ENCODE peak calls at places on chromosomes 6 and 20, in nine cellular contexts. H is keratinocyte; X is HT1080; V is memory B cell; K is KBM-7; C is AG04450; M is astrocyte of the spinal cord; I is NCI-H2081; L is activated naive CD8-positive, alpha-beta T cell treated with anti-CD3 and anti-CD28 coated beads for 36 hours. Q is an unnamed sample.

GRCh38 chr20:641516-641913 is 11.5 kb downstream of the SRXN1 start:
- DNase-seq in H (no peak), X (no peak), V (no peak), K (no peak), C (no peak), M (no peak), I (no peak), L (no peak), Q (no peak)

GRCh38 chr6:32149577-32149845 is 2.2 kb downstream of the PRRT1 start:
- DNase-seq in H (no peak), X (no peak), V (no peak), K (no peak), C (no peak), M (no peak), I (no peak), L (no peak), Q (no peak)

GRCh38 chr6:4895971-4896370 is 107.9 kb downstream of the RPP40 start:
- DNase-seq in H (no peak), X (no peak), V (no peak), K (no peak), C (no peak), M (no peak), I (no peak), L (no peak), Q (no peak)

GRCh38 chr20:38162149-38162548 is 2.9 kb downstream of the TGM2 start:
- DNase-seq in H (no peak), X (no peak), V (no peak), K (no peak), C (no peak), M (no peak), I (no peak), L (no peak), Q (no peak)

GRCh38 chr6:165091121-165091785 is 218.2 kb downstream of the C6orf118 start:
- DNase-seq in H (no peak), X (peak), V (no peak), K (no peak), C (no peak), M (no peak), I (no peak), L (no peak), Q (no peak)

GRCh38 chr6:80249897-80250296 is 143.4 kb downstream of the BCKDHB start:
- DNase-seq in H (no peak), X (no peak), V (no peak), K (no peak), C (no peak), M (no peak), I (no peak), L (no peak), Q (no peak)

GRCh38 chr6:156954781-156955180 is 177.6 kb downstream of the ARID1B start:
- DNase-seq in H (no peak), X (no peak), V (no peak), K (no peak), C (no peak), M (no peak), I (no peak), L (no peak), Q (no peak)

GRCh38 chr6:130602151-130602770 is 224.9 kb upstream of the SMLR1 start:
- DNase-seq in H (peak), X (peak), V (no peak), K (peak), C (peak), M (peak), I (no peak), L (no peak), Q (no peak)

GRCh38 chr6:5478380-5478779 is 217.1 kb downstream of the FARS2 start:
- DNase-seq in H (no peak), X (no peak), V (no peak), K (no peak), C (no peak), M (no peak), I (no peak), L (no peak), Q (no peak)

GRCh38 chr6:146697921-146698320 is 99.1 kb downstream of the ADGB start:
- DNase-seq in H (no peak), X (no peak), V (no peak), K (no peak), C (no peak), M (no peak), I (no peak), L (no peak), Q (no peak)

GRCh38 chr6:3585320-3585935 is 128.6 kb upstream of the SLC22A23 start:
- DNase-seq in H (peak), X (peak), V (no peak), K (no peak), C (peak), M (peak), I (no peak), L (no peak), Q (no peak)

GRCh38 chr6:11120273-11121005 is 8.9 kb upstream of the ERVFRD-1 start:
- DNase-seq in H (no peak), X (peak), V (no peak), K (no peak), C (no peak), M (peak), I (peak), L (no peak), Q (no peak)

GRCh38 chr6:46217671-46218131 is 46.9 kb upstream of the ENPP5 start:
- DNase-seq in H (no peak), X (no peak), V (no peak), K (peak), C (no peak), M (peak), I (no peak), L (no peak), Q (no peak)

GRCh38 chr20:48403362-48403761 is 424.4 kb downstream of the PREX1 start:
- DNase-seq in H (no peak), X (no peak), V (no peak), K (no peak), C (no peak), M (no peak), I (no peak), L (no peak), Q (no peak)

GRCh38 chr6:88982720-88983119 is 19.3 kb upstream of the RNGTT start:
- DNase-seq in H (peak), X (peak), V (no peak), K (peak), C (peak), M (peak), I (peak), L (no peak), Q (peak)

GRCh38 chr6:164337024-164337924 is 922.8 kb downstream of the QKI start:
- DNase-seq in H (no peak), X (no peak), V (no peak), K (no peak), C (no peak), M (no peak), I (no peak), L (no peak), Q (no peak)

GRCh38 chr6:154154389-154154967 is 115.4 kb downstream of the OPRM1 start:
- DNase-seq in H (peak), X (peak), V (peak), K (peak), C (peak), M (peak), I (peak), L (peak), Q (no peak)

GRCh38 chr20:2086177-2086979 is 15.2 kb upstream of the STK35 start:
- DNase-seq in H (no peak), X (no peak), V (no peak), K (no peak), C (no peak), M (no peak), I (no peak), L (no peak), Q (no peak)

GRCh38 chr20:58787211-58788067 is 63.3 kb downstream of the GNAS-AS1 start:
- DNase-seq in H (no peak), X (no peak), V (no peak), K (no peak), C (no peak), M (no peak), I (no peak), L (no peak), Q (no peak)

GRCh38 chr6:39361657-39362486 is 39.4 kb upstream of the KCNK16 start:
- DNase-seq in H (no peak), X (peak), V (peak), K (peak), C (peak), M (peak), I (peak), L (peak), Q (peak)

GRCh38 chr6:38259736-38260135 is 380.0 kb downstream of the BTBD9 start:
- DNase-seq in H (no peak), X (peak), V (no peak), K (no peak), C (no peak), M (peak), I (no peak), L (no peak), Q (no peak)

GRCh38 chr6:83868639-83869038 is 9.2 kb downstream of the CYB5R4 start:
- DNase-seq in H (no peak), X (peak), V (no peak), K (no peak), C (no peak), M (peak), I (no peak), L (no peak), Q (no peak)

GRCh38 chr6:31888281-31889258 is 8.9 kb downstream of the EHMT2 start:
- DNase-seq in H (no peak), X (no peak), V (peak), K (peak), C (no peak), M (no peak), I (no peak), L (peak), Q (peak)

GRCh38 chr6:127737009-127737486 is 160.1 kb downstream of the C6orf58 start:
- DNase-seq in H (peak), X (peak), V (no peak), K (peak), C (peak), M (peak), I (peak), L (peak), Q (peak)

GRCh38 chr6:11043552-11043960 is 549 bp downstream of the ELOVL2 start:
- DNase-seq in H (no peak), X (no peak), V (no peak), K (no peak), C (no peak), M (no peak), I (no peak), L (peak), Q (peak)

GRCh38 chr6:1381397-1382330 is 7.7 kb upstream of the FOXF2 start:
- DNase-seq in H (no peak), X (peak), V (peak), K (peak), C (no peak), M (no peak), I (peak), L (peak), Q (no peak)

GRCh38 chr20:52001999-52002666 is 189.4 kb downstream of the ZFP64 start:
- DNase-seq in H (no peak), X (peak), V (no peak), K (peak), C (no peak), M (no peak), I (peak), L (no peak), Q (no peak)

GRCh38 chr6:117629119-117629518 is 26.8 kb upstream of the GOPC start:
- DNase-seq in H (no peak), X (no peak), V (no peak), K (no peak), C (no peak), M (no peak), I (no peak), L (no peak), Q (no peak)

GRCh38 chr20:36439040-36439730 is 102.1 kb upstream of the MYL9 start:
- DNase-seq in H (no peak), X (peak), V (peak), K (peak), C (no peak), M (peak), I (peak), L (peak), Q (peak)

GRCh38 chr6:74731921-74732320 is 473.9 kb downstream of the COL12A1 start:
- DNase-seq in H (no peak), X (peak), V (no peak), K (no peak), C (peak), M (peak), I (no peak), L (no peak), Q (no peak)

GRCh38 chr6:33297406-33297955 is 1.3 kb downstream of the RGL2 start:
- DNase-seq in H (no peak), X (peak), V (no peak), K (peak), C (no peak), M (no peak), I (no peak), L (no peak), Q (peak)

Q was measured in GM12891.